ENCODE peak calls at places on chromosomes 5 and 9, in nine cellular contexts. A, G, Q, V, J, P, W, C and Z are unnamed samples.
A peak's percentile ranks its signal among the peaks of the same experiment; 100 is the strongest.

GRCh38 chr5:135492319-135492626 is 40.1 kb upstream of the TIFAB start:
- DNase-seq in A (no peak), G (no peak), Q (no peak), V (no peak), J (no peak), P (peak; percentile 32), W (no peak), C (no peak), Z (no peak)

GRCh38 chr9:110050925-110051355 is 157.0 kb downstream of the C9orf152 start:
- DNase-seq in A (no peak), G (no peak), Q (peak; percentile 95), V (peak; percentile 80), J (no peak), P (peak; percentile 92), W (no peak), C (peak; percentile 51), Z (no peak)

GRCh38 chr5:132761321-132762240 is 14.4 kb downstream of the CCNI2 start:
- DNase-seq in A (no peak), G (no peak), Q (no peak), V (no peak), J (no peak), P (no peak), W (no peak), C (no peak), Z (no peak)

GRCh38 chr9:27505744-27506161 is 18.3 kb upstream of the IFNK start:
- DNase-seq in A (no peak), G (no peak), Q (no peak), V (no peak), J (no peak), P (peak; percentile 4), W (no peak), C (no peak), Z (no peak)

GRCh38 chr9:127877566-127877998 is at the start of gene AK1:
- DNase-seq in A (peak; percentile 58), G (peak; percentile 80), Q (peak; percentile 43), V (no peak), J (no peak), P (peak; percentile 53), W (peak; percentile 91), C (no peak), Z (peak; percentile 61)

GRCh38 chr9:3479516-3480352 is 46.1 kb downstream of the RFX3 start:
- DNase-seq in A (no peak), G (no peak), Q (no peak), V (no peak), J (no peak), P (no peak), W (no peak), C (no peak), Z (no peak)

GRCh38 chr5:27311544-27311943 is 273.2 kb upstream of the CDH9 start:
- DNase-seq in A (no peak), G (no peak), Q (peak; percentile 85), V (no peak), J (no peak), P (peak; percentile 52), W (no peak), C (no peak), Z (no peak)

GRCh38 chr5:175466700-175467318 is 11.6 kb upstream of the SFXN1 start:
- DNase-seq in A (no peak), G (no peak), Q (peak; percentile 36), V (no peak), J (no peak), P (peak; percentile 74), W (no peak), C (no peak), Z (no peak)

GRCh38 chr5:145697251-145698016 is 137.7 kb downstream of the PRELID2 start:
- DNase-seq in A (no peak), G (no peak), Q (peak; percentile 71), V (peak; percentile 1), J (peak; percentile 47), P (peak; percentile 61), W (peak; percentile 24), C (peak; percentile 16), Z (no peak)

GRCh38 chr5:38258319-38259061 is at the start of gene EGFLAM:
- DNase-seq in A (peak; percentile 40), G (no peak), Q (no peak), V (no peak), J (no peak), P (no peak), W (peak; percentile 83), C (no peak), Z (peak; percentile 55)

GRCh38 chr5:4911646-4912403 is 228.3 kb upstream of the ADAMTS16 start:
- DNase-seq in A (no peak), G (no peak), Q (no peak), V (no peak), J (no peak), P (no peak), W (peak; percentile 70), C (no peak), Z (no peak)

GRCh38 chr5:132500931-132501628 is 10.5 kb upstream of the IRF1 start:
- DNase-seq in A (peak; percentile 40), G (peak; percentile 73), Q (peak; percentile 57), V (no peak), J (peak; percentile 87), P (peak; percentile 72), W (peak; percentile 82), C (peak; percentile 82), Z (peak; percentile 47)

GRCh38 chr9:116899337-116900006 is 212.4 kb downstream of the TRIM32 start:
- DNase-seq in A (no peak), G (no peak), Q (no peak), V (peak; percentile 21), J (no peak), P (no peak), W (no peak), C (no peak), Z (no peak)

GRCh38 chr5:15731686-15732085 is 231.7 kb downstream of the FBXL7 start:
- DNase-seq in A (no peak), G (no peak), Q (no peak), V (no peak), J (no peak), P (peak; percentile 73), W (no peak), C (no peak), Z (no peak)
- TF ChIP-seq CTCF in A (no peak), G (no peak), Q (no peak), V (no peak), J (no peak), P (no peak), W (no peak), C (no peak), Z (no peak)

DNA sequence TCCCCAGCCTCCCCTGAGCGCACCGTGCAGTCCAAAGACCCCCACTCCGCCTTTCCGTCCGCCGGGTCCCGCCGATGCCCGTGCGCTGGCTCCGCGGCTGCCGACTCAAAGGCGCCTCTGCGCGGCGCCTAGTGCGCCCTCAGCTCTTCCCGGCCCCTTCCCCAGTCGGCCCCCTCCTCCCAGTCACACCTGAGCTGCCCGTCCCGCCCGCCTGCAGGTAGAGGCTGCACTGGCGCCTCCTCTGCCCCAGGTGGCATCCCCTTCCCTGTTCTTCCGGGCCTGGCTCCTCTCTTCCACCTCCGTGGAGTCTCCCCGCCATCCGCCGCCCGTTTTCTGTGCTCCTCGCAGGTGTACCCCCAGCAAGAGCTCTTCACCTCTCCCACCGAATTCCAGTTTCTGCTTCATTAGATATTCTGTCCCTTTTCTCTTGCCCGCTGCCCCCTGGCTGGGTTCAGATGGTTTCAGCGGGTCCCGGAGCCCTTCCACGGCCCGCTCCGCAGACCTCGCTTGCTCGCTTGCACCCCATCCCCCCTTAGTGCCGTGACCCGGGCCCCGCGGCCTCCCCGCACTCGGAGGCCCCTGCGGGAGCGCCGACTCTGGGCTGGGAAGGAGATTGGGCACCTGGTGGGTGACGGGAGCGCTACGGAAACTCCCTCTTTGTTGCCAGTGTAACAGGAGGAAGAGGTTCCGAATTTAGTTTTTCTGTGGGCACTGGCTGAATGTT is 707 bp downstream of the SLC44A1 start:
- DNase-seq in A (peak; percentile 23), G (peak; percentile 76), Q (peak; percentile 35), V (no peak), J (no peak), P (no peak), W (peak; percentile 60), C (peak; percentile 48), Z (peak; percentile 80)
- TF ChIP-seq CTCF in A (no peak), G (peak; percentile 32), Q (no peak), V (no peak), J (peak; percentile 55), P (no peak), W (peak; percentile 30), C (no peak), Z (peak; percentile 59)

DNA sequence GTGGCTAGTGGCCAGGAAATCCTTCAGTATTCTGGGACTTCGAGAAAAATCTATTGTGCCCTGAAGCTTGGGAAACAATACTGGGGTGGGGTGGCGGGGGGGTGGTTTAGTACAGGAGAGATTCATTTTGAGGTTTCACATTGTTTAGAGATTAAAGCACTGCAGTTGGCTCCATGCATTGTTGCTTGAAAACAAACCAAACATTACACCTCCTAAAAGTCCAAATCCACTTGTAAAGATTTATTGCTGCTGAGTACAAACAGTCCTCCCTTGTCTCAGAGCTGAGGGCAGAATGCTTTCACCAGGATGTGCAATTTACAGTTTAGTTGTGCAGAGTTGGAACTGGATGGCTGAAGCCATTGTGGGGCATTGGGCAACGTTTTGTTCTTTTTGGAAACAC is 49.4 kb downstream of the GGTA1 start:
- DNase-seq in A (no peak), G (no peak), Q (peak; percentile 25), V (no peak), J (no peak), P (no peak), W (no peak), C (no peak), Z (no peak)
- TF ChIP-seq CTCF in A (no peak), G (no peak), Q (no peak), V (no peak), J (no peak), P (no peak), W (no peak), C (no peak), Z (no peak)

GRCh38 chr5:6187501-6187900 is 190.8 kb downstream of the MED10 start:
- DNase-seq in A (no peak), G (no peak), Q (no peak), V (no peak), J (no peak), P (no peak), W (no peak), C (no peak), Z (no peak)

GRCh38 chr5:6190838-6191237 is 187.5 kb downstream of the MED10 start:
- DNase-seq in A (no peak), G (no peak), Q (no peak), V (no peak), J (no peak), P (no peak), W (no peak), C (no peak), Z (no peak)

GRCh38 chr5:6188976-6189375 is 189.4 kb downstream of the MED10 start:
- DNase-seq in A (no peak), G (no peak), Q (no peak), V (no peak), J (no peak), P (no peak), W (no peak), C (no peak), Z (no peak)

GRCh38 chr5:6185574-6185973 is 192.8 kb downstream of the MED10 start:
- DNase-seq in A (no peak), G (no peak), Q (no peak), V (no peak), J (no peak), P (no peak), W (no peak), C (no peak), Z (no peak)

DNA sequence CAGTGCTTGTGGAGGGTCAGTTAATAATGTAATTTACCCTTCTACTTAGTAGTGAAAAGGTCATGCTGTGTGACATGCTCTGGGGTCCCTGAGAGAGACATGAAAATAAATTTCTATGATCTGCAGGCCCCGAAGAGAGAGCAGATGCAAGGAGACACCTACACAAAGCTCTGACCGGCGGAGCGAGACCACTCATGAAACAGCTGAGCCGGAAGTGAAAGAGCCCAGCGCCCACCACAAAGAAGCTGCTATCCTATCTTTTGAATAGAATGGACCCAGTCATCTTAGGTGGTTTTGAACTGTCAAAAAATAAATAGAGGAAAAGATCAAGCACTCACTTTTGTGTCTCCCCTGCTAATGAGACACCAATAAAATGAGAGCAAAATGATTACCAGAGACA is 190.0 kb downstream of the MED10 start:
- DNase-seq in A (no peak), G (no peak), Q (no peak), V (no peak), J (no peak), P (no peak), W (no peak), C (peak; percentile 76), Z (no peak)
- TF ChIP-seq CTCF in A (no peak), G (no peak), Q (no peak), V (no peak), J (no peak), P (no peak), W (no peak), C (no peak), Z (no peak)